ENCODE peak calls at places on chromosomes 3 and 15, in four cellular contexts. B is body of pancreas, D is left lobe of liver, M is NCI-H2029. E is an unnamed sample.

GRCh38 chr15:41878355-41878699 is 15.5 kb downstream of the SPTBN5 start:
- DNase-seq in B (no peak), D (no peak), M (peak), E (peak)

GRCh38 chr3:154125378-154126030 is 4.3 kb downstream of the ARHGEF26 start:
- DNase-seq in D (no peak), B (no peak), M (no peak), E (no peak)

GRCh38 chr15:92011611-92012367 is 158.3 kb downstream of the SLCO3A1 start:
- DNase-seq in B (no peak), D (no peak), M (peak), E (no peak)

GRCh38 chr3:105747621-105748165 is 121.1 kb downstream of the CBLB start:
- DNase-seq in M (no peak), D (no peak), B (no peak), E (no peak)

GRCh38 chr3:1962531-1963090 is 136.1 kb upstream of the CNTN4 start:
- DNase-seq in B (no peak), M (peak), D (no peak), E (peak)

GRCh38 chr3:60102154-60102553 is 1052.3 kb upstream of the CFAP20DC start:
- DNase-seq in D (no peak), B (no peak), M (no peak), E (no peak)

GRCh38 chr15:58369261-58369699 is 62.5 kb upstream of the LIPC start:
- DNase-seq in B (no peak), M (no peak), D (no peak), E (no peak)

GRCh38 chr15:31487811-31488436 is 161.3 kb downstream of the KLF13 start:
- DNase-seq in D (peak), M (no peak), B (peak), E (no peak)

GRCh38 chr3:194633349-194634004 is at the start of gene TMEM44:
- DNase-seq in M (peak), D (peak), B (peak), E (peak)

GRCh38 chr15:83813697-83814096 is 159.8 kb downstream of the ADAMTSL3 start:
- DNase-seq in B (no peak), M (no peak), D (no peak), E (no peak)

GRCh38 chr3:9932535-9932842 is 1.1 kb upstream of the CRELD1 start:
- DNase-seq in B (no peak), D (no peak), M (no peak), E (no peak)

GRCh38 chr3:36132214-36132613 is 248.1 kb upstream of the STAC start:
- DNase-seq in M (no peak), B (no peak), D (no peak), E (no peak)

GRCh38 chr3:197183582-197183981 is 114.8 kb downstream of the DLG1 start:
- DNase-seq in B (no peak), M (no peak), D (no peak), E (peak)

GRCh38 chr3:31481697-31482096 is 51.0 kb upstream of the STT3B start:
- DNase-seq in B (no peak), M (no peak), D (no peak), E (no peak)

GRCh38 chr3:76776927-76777326 is 263.0 kb upstream of the ROBO2 start:
- DNase-seq in M (no peak), B (no peak), D (no peak), E (no peak)

GRCh38 chr3:5016218-5017161 is 37.3 kb downstream of the BHLHE40 start:
- DNase-seq in M (peak), B (peak), D (no peak), E (no peak)

GRCh38 chr3:45795882-45796765 is at the start of gene SLC6A20:
- DNase-seq in D (no peak), M (peak), B (peak), E (no peak)

GRCh38 chr3:37310666-37311050 is 136.3 kb upstream of the LRRFIP2 start:
- DNase-seq in B (no peak), M (no peak), D (no peak), E (no peak)

GRCh38 chr3:43180027-43180426 is 74.1 kb upstream of the POMGNT2 start:
- DNase-seq in M (no peak), B (no peak), D (no peak), E (no peak)

GRCh38 chr15:100602822-100603393 is 519 bp downstream of the ASB7 start:
- DNase-seq in M (no peak), D (no peak), B (no peak), E (no peak)

GRCh38 chr3:13537926-13538325 is 11.0 kb upstream of the FBLN2 start:
- DNase-seq in B (no peak), M (no peak), D (no peak), E (no peak)

GRCh38 chr3:128424508-128425069 is 42.1 kb downstream of the DNAJB8 start:
- DNase-seq in B (no peak), M (no peak), D (no peak), E (no peak)

GRCh38 chr15:90871097-90871715 is 2.8 kb downstream of the FURIN start:
- DNase-seq in M (no peak), B (no peak), D (no peak), E (no peak)

GRCh38 chr3:193909387-193909786 is 226.6 kb upstream of the HES1 start:
- DNase-seq in M (no peak), D (no peak), B (no peak), E (no peak)

GRCh38 chr3:25021816-25022215 is 406.2 kb upstream of the RARB start:
- DNase-seq in D (no peak), B (no peak), M (no peak), E (no peak)

GRCh38 chr3:71881041-71881440 is 96.1 kb upstream of the PROK2 start:
- DNase-seq in M (no peak), D (no peak), B (peak), E (no peak)